ENCODE peak calls at places on chromosome 6, in five cellular contexts. V is mesendoderm, F is fibroblast of lung, O is pancreas, C is cardiac muscle cell. D is an unnamed sample.

GRCh38 chr6:134247271-134247833 is 70.6 kb downstream of the SGK1 start:
- DNase-seq in V (no peak), F (no peak), O (no peak), C (no peak), D (no peak)

GRCh38 chr6:131136021-131136847 is 967 bp downstream of the AKAP7 start:
- DNase-seq in V (no peak), F (peak; percentile 67), O (peak; percentile 30), C (peak; percentile 74), D (peak; percentile 45)

GRCh38 chr6:674406-674805 is 17.5 kb upstream of the HUS1B start:
- DNase-seq in V (no peak), F (no peak), O (no peak), C (no peak), D (no peak)

GRCh38 chr6:109794201-109794926 is 103.3 kb downstream of the FIG4 start:
- DNase-seq in V (no peak), F (peak; percentile 93), O (no peak), C (peak; percentile 19), D (peak; percentile 53)

GRCh38 chr6:64330694-64331309 is 695.2 kb downstream of the PHF3 start:
- DNase-seq in V (peak; percentile 69), F (peak; percentile 73), O (peak; percentile 59), C (peak; percentile 79), D (peak; percentile 94)

GRCh38 chr6:111646942-111647341 is 41.3 kb upstream of the TRAF3IP2 start:
- DNase-seq in V (no peak), F (peak; percentile 94), O (no peak), C (peak; percentile 85), D (no peak)

GRCh38 chr6:11732036-11732545 is 46.5 kb downstream of the ADTRP start:
- DNase-seq in V (no peak), F (peak; percentile 2), O (peak; percentile 63), C (peak; percentile 51), D (no peak)

GRCh38 chr6:159104163-159104885 is 59.5 kb upstream of the TAGAP start:
- DNase-seq in V (peak; percentile 77), F (peak; percentile 60), O (peak; percentile 51), C (peak; percentile 67), D (peak; percentile 93)

GRCh38 chr6:83815631-83816030 is 37.5 kb upstream of the RIPPLY2 start:
- DNase-seq in V (peak; percentile 38), F (no peak), O (no peak), C (peak; percentile 6), D (no peak)

GRCh38 chr6:7138921-7139358 is 31.2 kb downstream of the RREB1 start:
- DNase-seq in V (peak; percentile 93), F (no peak), O (peak; percentile 81), C (no peak), D (peak; percentile 67)

GRCh38 chr6:12348530-12349511 is 58.7 kb downstream of the EDN1 start:
- DNase-seq in V (peak; percentile 65), F (peak; percentile 33), O (no peak), C (peak; percentile 83), D (no peak)

GRCh38 chr6:104639671-104640070 is 220.0 kb downstream of the HACE1 start:
- DNase-seq in V (no peak), F (peak; percentile 68), O (no peak), C (peak; percentile 82), D (no peak)

GRCh38 chr6:28634758-28635546 is 109.3 kb downstream of the GPX5 start:
- DNase-seq in V (peak; percentile 89), F (peak; percentile 32), O (no peak), C (peak; percentile 46), D (peak; percentile 91)

GRCh38 chr6:30156262-30156599 is 4.8 kb downstream of the TRIM10 start:
- DNase-seq in V (no peak), F (peak; percentile 26), O (no peak), C (peak; percentile 74), D (no peak)

GRCh38 chr6:6689413-6690143 is 101.1 kb downstream of the LY86 start:
- DNase-seq in V (no peak), F (peak; percentile 67), O (no peak), C (no peak), D (no peak)

GRCh38 chr6:100801036-100801435 is 80.1 kb downstream of the ASCC3 start:
- DNase-seq in V (no peak), F (no peak), O (no peak), C (no peak), D (no peak)

GRCh38 chr6:143999406-143999805 is 8.7 kb downstream of the PLAGL1 start:
- DNase-seq in V (no peak), F (peak; percentile 91), O (no peak), C (peak; percentile 69), D (no peak)
- H3K4me3 ChIP-seq in V (no peak overlapping the region), F (no peak overlapping the region), O (no peak overlapping the region), C (no peak overlapping the region), D (no peak overlapping the region)

GRCh38 chr6:81762132-81762531 is 9.7 kb upstream of the TENT5A start:
- DNase-seq in V (no peak), F (peak; percentile 35), O (no peak), C (no peak), D (no peak)
- H3K4me3 ChIP-seq in V (no peak overlapping the region), F (no peak overlapping the region), O (no peak overlapping the region), C (no peak overlapping the region), D (no peak overlapping the region)

DNA sequence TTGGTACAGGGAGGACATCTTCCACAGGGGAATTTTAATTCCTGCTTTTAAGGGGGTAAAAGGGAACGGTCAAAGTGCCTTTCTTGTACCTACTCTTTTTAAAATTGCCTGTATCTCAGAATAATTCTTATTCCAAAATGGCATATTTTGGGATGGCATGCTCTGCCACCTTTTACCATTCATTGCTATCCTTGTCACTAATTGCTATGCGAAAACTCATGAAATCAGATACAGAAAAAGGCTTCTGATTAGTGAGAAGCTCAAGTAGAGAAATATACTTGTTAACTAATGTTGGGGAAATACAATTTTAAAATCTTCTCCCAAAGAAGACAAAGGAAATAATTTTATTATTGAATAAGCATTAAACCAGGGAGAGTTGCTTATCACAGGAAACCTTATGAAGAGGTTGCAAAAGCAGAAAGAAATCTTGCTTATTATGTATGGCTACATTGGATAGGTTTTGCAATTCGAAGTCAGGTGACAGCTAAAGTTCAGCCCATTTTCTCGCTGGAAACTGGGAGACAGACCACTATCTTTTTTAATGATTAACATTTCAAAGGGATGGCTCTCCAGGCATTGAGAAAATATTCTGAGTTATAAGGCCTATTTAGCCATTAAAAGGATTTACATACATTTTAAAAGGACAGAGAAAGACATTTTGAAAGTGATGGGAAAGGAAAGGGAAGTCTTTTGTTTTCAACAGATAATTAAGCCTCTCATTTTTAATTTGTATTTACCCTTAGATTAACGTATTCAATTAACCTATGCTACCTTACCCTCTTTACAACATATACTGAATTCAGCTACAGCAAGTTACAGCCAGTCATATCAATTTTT is 110.3 kb upstream of the PRSS16 start:
- DNase-seq in V (no peak), F (no peak), O (no peak), C (no peak), D (no peak)
- H3K4me3 ChIP-seq in V (no peak overlapping the region), F (no peak overlapping the region), O (no peak overlapping the region), C (no peak overlapping the region), D (no peak overlapping the region)

GRCh38 chr6:170438402-170438753 is 114.7 kb downstream of the PSMB1 start:
- DNase-seq in V (peak; percentile 98), F (peak; percentile 99), O (peak; percentile 85), C (peak; percentile 97), D (peak; percentile 87)
- H3K4me3 ChIP-seq in V (no peak overlapping the region), F (peak overlapping the region; percentile 12), O (no peak overlapping the region), C (no peak overlapping the region), D (no peak overlapping the region)

D was measured in endodermal cell.